ENCODE peak calls at places on chromosomes 5 and 9, in six cellular contexts. G, W, K, S, B and Q are unnamed samples.

GRCh38 chr5:158855510-158855909 is 244.2 kb downstream of the EBF1 start:
- DNase-seq in G (no peak), W (no peak), K (no peak), S (no peak), B (no peak), Q (no peak)

GRCh38 chr5:31944683-31945445 is 229.3 kb downstream of the GOLPH3 start:
- DNase-seq in G (no peak), W (no peak), K (no peak), S (no peak), B (no peak), Q (peak)

GRCh38 chr5:159504106-159504856 is 174.0 kb upstream of the IL12B start:
- DNase-seq in G (peak), W (peak), K (peak), S (no peak), B (no peak), Q (no peak)

GRCh38 chr9:70902705-70903131 is 218.7 kb downstream of the TRPM3 start:
- DNase-seq in G (peak), W (peak), K (peak), S (no peak), B (no peak), Q (no peak)

GRCh38 chr5:95760291-95761191 is 29.4 kb downstream of the RHOBTB3 start:
- DNase-seq in G (peak), W (peak), K (peak), S (no peak), B (no peak), Q (no peak)

GRCh38 chr5:77882670-77883257 is 106.6 kb upstream of the TBCA start:
- DNase-seq in G (peak), W (peak), K (peak), S (no peak), B (no peak), Q (no peak)

GRCh38 chr9:108151161-108151586 is 661.6 kb upstream of the KLF4 start:
- DNase-seq in G (peak), W (peak), K (peak), S (no peak), B (no peak), Q (peak)

GRCh38 chr5:51495672-51496071 is 112.4 kb downstream of the ISL1 start:
- DNase-seq in G (peak), W (peak), K (peak), S (no peak), B (no peak), Q (no peak)

GRCh38 chr5:18394154-18394804 is 760.0 kb downstream of the TAF11L14 start:
- DNase-seq in G (peak), W (no peak), K (peak), S (peak), B (no peak), Q (peak)

GRCh38 chr5:59840200-59840601 is 53.3 kb downstream of the PDE4D start:
- DNase-seq in G (no peak), W (peak), K (peak), S (no peak), B (no peak), Q (no peak)

GRCh38 chr5:74471875-74472274 is 168.7 kb downstream of the ENC1 start:
- DNase-seq in G (no peak), W (no peak), K (no peak), S (no peak), B (no peak), Q (no peak)

GRCh38 chr5:16864566-16864965 is 71.5 kb downstream of the MYO10 start:
- DNase-seq in G (peak), W (no peak), K (peak), S (no peak), B (no peak), Q (no peak)

GRCh38 chr5:158953929-158954534 is 145.7 kb downstream of the EBF1 start:
- DNase-seq in G (no peak), W (peak), K (no peak), S (no peak), B (no peak), Q (no peak)

GRCh38 chr9:130330202-130330601 is 64.6 kb downstream of the HMCN2 start:
- DNase-seq in G (no peak), W (no peak), K (no peak), S (no peak), B (no peak), Q (peak)

GRCh38 chr9:115107701-115108100 is 10.3 kb downstream of the TNC start:
- DNase-seq in G (no peak), W (no peak), K (no peak), S (no peak), B (no peak), Q (no peak)

GRCh38 chr9:76658510-76659231 is 105.6 kb upstream of the PCA3 start:
- DNase-seq in G (peak), W (peak), K (peak), S (no peak), B (no peak), Q (no peak)

GRCh38 chr5:143533978-143534763 is 130.7 kb upstream of the NR3C1 start:
- DNase-seq in G (no peak), W (no peak), K (no peak), S (no peak), B (no peak), Q (no peak)

GRCh38 chr9:98602839-98603238 is 105.9 kb downstream of the GABBR2 start:
- DNase-seq in G (no peak), W (no peak), K (peak), S (no peak), B (no peak), Q (no peak)

GRCh38 chr9:134570726-134571325 is 70.8 kb upstream of the COL5A1 start:
- DNase-seq in G (no peak), W (no peak), K (no peak), S (no peak), B (no peak), Q (peak)

GRCh38 chr5:6656680-6657079 is 23.4 kb downstream of the SRD5A1 start:
- DNase-seq in G (no peak), W (no peak), K (no peak), S (no peak), B (no peak), Q (no peak)

GRCh38 chr9:105978822-105979221 is 284.5 kb downstream of the TMEM38B start:
- DNase-seq in G (no peak), W (no peak), K (no peak), S (no peak), B (no peak), Q (peak)

GRCh38 chr9:133463234-133463863 is 3.6 kb downstream of the CACFD1 start:
- DNase-seq in G (no peak), W (no peak), K (no peak), S (no peak), B (no peak), Q (peak)

GRCh38 chr5:126847318-126848221 is 70.6 kb downstream of the LMNB1 start:
- DNase-seq in G (no peak), W (no peak), K (peak), S (no peak), B (no peak), Q (no peak)

GRCh38 chr9:12851331-12851730 is 76.5 kb downstream of the LURAP1L start:
- DNase-seq in G (no peak), W (no peak), K (no peak), S (no peak), B (no peak), Q (no peak)

GRCh38 chr5:3348576-3349535 is 246.8 kb upstream of the IRX1 start:
- DNase-seq in G (no peak), W (no peak), K (no peak), S (no peak), B (no peak), Q (no peak)

GRCh38 chr9:34547960-34548603 is 25.3 kb upstream of the ENHO start:
- DNase-seq in G (peak), W (peak), K (peak), S (peak), B (no peak), Q (peak)

GRCh38 chr9:92952861-92953620 is 5.7 kb downstream of the FGD3 start:
- DNase-seq in G (no peak), W (no peak), K (peak), S (no peak), B (no peak), Q (no peak)

GRCh38 chr9:126334626-126335621 is 8.3 kb downstream of the MVB12B start:
- DNase-seq in G (peak), W (no peak), K (peak), S (no peak), B (no peak), Q (no peak)

GRCh38 chr9:20988916-20989315 is 42.5 kb downstream of the HACD4 start:
- DNase-seq in G (peak), W (no peak), K (peak), S (no peak), B (no peak), Q (no peak)